ENCODE peak calls at places on chromosomes 7 and 10, in seven cellular contexts. U, P, Q, O, D, V and S are unnamed samples.

GRCh38 chr10:98055875-98056516 is 25.6 kb upstream of the CRTAC1 start:
- DNase-seq in D (peak), O (no peak), U (no peak), V (peak), Q (no peak), P (no peak), S (peak)

GRCh38 chr7:40978047-40978446 is 724.8 kb downstream of the INHBA start:
- DNase-seq in V (no peak), Q (no peak), U (no peak), O (no peak), D (no peak), P (no peak), S (no peak)

GRCh38 chr7:40726559-40726958 is 591.8 kb downstream of the SUGCT start:
- DNase-seq in O (no peak), Q (no peak), P (no peak), V (no peak), U (no peak), D (no peak), S (no peak)

GRCh38 chr10:43417950-43418768 is 9.2 kb upstream of the HNRNPF start:
- DNase-seq in V (no peak), U (no peak), Q (no peak), O (no peak), D (no peak), P (no peak), S (no peak)

GRCh38 chr7:108012499-108013430 is 9.8 kb upstream of the LAMB1 start:
- DNase-seq in U (no peak), O (no peak), V (no peak), P (no peak), Q (no peak), D (peak), S (no peak)

GRCh38 chr10:75492151-75492550 is 60.7 kb downstream of the LRMDA start:
- DNase-seq in Q (no peak), O (no peak), D (no peak), V (no peak), P (no peak), U (no peak), S (no peak)

GRCh38 chr7:47091141-47091540 is 490.8 kb downstream of the TNS3 start:
- DNase-seq in P (no peak), V (no peak), U (no peak), O (no peak), D (peak), Q (no peak), S (no peak)

GRCh38 chr7:151212626-151213025 is 2.3 kb upstream of the H2BK1 start:
- DNase-seq in P (no peak), U (no peak), Q (peak), D (no peak), V (no peak), O (no peak), S (no peak)

GRCh38 chr7:984361-985126 is 1.6 kb downstream of the CYP2W1 start:
- DNase-seq in D (no peak), O (no peak), P (no peak), U (no peak), Q (no peak), V (no peak), S (no peak)

GRCh38 chr10:77886795-77887355 is 39.7 kb downstream of the DLG5 start:
- DNase-seq in P (no peak), V (no peak), U (no peak), Q (no peak), O (no peak), D (no peak), S (no peak)

GRCh38 chr10:77887631-77888355 is 38.8 kb downstream of the DLG5 start:
- DNase-seq in V (no peak), P (no peak), D (no peak), U (no peak), Q (no peak), O (no peak), S (peak)

GRCh38 chr10:77881222-77881621 is 45.3 kb downstream of the DLG5 start:
- DNase-seq in V (no peak), O (no peak), U (no peak), Q (no peak), P (no peak), D (no peak), S (no peak)

GRCh38 chr10:77881636-77882035 is 44.9 kb downstream of the DLG5 start:
- DNase-seq in D (no peak), V (no peak), P (no peak), O (no peak), U (no peak), Q (no peak), S (no peak)

DNA sequence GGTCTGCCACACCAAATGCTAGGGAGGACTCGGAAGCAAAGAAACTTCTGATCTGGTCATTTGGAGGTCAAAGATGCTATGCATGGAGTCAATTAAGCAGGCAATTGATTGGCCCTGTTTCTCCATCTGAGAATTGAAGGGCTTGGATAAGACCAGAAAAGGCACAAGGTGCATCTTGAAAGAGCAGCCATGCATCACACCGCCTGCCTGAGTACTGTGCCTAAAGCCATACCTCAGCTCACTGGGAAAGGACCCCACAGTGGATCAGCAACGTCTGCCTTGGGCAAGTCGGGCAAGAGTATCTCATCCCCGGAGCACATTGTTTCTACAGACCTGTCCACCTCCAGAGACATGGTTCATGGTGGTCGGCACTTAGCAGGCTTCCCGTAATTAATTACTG is 42.4 kb downstream of the DLG5 start:
- DNase-seq in O (no peak), P (no peak), V (no peak), Q (no peak), D (no peak), U (no peak), S (no peak)
- TF ChIP-seq POLR2A in O (no peak), P (no peak), V (no peak), Q (no peak), D (no peak), U (no peak), S (no peak)

GRCh38 chr10:131862548-131862947 is 38.3 kb upstream of the PPP2R2D start:
- DNase-seq in P (no peak), D (no peak), O (peak), V (no peak), Q (no peak), U (no peak), S (no peak)

GRCh38 chr10:131858118-131858515 is 42.7 kb upstream of the PPP2R2D start:
- DNase-seq in V (no peak), O (peak), Q (peak), D (no peak), P (no peak), U (no peak), S (peak)

GRCh38 chr10:131858583-131859340 is 42.0 kb upstream of the PPP2R2D start:
- DNase-seq in O (peak), V (peak), U (no peak), P (no peak), Q (peak), D (no peak), S (peak)

GRCh38 chr10:131859341-131860020 is 41.3 kb upstream of the PPP2R2D start:
- DNase-seq in P (no peak), Q (peak), O (peak), D (no peak), V (no peak), U (no peak), S (no peak)

DNA sequence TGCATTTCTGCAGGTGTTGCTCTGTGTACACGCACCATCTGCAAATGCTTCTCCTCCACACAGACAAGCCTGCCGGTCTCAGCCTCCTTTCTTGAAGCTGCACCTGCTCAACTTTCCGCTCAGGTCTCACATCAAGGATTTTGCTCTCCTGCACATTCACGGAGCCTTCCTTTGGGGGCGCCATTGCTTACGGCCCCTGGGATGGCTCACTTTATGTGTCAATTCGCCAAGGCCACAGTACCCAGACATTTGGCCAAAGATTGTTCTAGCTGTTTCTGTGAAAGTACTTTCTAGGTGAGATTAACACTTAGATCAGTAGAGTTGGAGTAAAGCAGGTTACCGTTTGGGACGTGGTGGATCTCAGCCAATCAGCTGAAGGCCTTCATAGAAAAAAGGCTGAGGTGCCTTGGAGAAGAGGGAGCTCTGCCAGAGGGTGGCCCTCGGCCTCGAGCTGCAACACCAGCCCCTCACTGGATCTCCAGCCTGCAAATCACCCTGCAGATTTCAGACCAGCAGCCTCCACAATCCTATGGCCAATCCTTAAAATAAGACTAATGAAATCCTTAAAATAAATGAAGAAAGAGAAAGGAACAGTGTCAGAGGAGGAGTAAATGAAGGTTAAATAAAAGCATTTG is 39.9 kb upstream of the PPP2R2D start:
- DNase-seq in P (no peak), O (peak), D (no peak), Q (peak), U (no peak), V (peak), S (peak)
- TF ChIP-seq CTCF in P (no peak), O (no peak), D (no peak), Q (no peak), U (no peak), V (peak), S (no peak)

DNA sequence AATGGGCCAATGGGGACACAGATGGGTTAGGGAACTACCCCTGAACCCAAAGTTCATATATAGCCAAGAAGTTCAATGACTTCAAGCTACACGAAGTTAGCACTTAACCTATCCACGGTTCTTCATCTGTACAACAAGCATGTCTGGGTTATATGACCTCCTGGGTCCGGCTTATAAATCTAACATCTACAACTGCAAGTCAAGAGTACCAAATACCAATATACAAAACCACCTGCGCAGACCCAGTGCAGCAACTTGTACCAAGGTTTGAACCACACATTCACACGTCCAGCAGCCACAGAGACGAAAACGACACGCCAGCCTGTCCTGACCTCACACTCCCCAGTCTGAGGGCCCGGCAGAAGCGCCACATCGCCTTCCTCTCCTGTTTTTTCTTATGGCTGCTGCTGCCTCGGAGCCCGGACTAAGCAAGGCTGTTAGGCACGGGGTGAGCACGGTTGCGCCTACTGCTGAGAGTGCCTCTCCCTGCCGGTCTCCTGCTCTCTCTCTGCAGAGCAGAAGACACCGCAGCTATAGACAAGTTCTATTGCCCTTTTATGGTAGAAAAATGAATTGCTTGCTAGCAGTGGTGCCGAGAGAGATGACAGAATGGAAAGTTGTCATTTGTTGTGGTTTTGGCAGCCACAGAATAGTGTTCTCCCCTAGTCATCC is 86.3 kb downstream of the RNF216 start:
- DNase-seq in V (no peak), P (peak), U (no peak), O (peak), Q (peak), D (peak), S (no peak)
- TF ChIP-seq POLR2A in V (no peak), P (peak), U (peak), O (peak), Q (peak), D (peak), S (no peak)

DNA sequence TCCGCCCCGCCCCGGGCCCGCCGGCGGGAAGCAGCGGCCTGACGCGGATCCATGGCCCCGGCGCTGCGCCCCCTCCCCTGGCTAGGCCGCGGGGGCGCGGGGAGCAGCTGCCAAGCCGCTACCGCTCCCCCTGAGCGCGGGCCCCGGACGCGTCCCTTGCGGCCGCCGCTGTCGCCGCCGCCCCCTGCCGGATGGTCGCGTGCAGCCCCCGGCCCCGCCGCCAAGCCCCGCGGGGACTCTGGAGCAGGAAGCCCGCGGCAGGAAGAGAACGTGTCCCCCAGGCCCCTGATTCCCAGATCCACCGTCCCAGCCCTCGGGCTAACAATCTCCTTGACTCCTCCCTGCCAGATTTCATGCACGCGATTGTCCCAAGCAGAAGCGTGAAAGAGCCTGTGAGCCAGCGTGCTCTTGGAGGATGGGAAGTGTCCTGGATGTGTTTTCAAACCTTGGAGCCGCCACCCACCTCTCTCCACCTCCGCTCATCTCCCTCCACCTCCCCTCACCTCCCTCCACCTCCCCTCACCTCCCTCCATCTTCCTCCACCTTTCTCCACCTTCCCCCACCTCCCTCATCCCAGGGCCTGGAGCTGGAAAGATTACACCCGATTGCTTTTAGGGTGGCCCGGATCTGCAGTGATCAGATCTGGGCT is 419 bp upstream of the PRTFDC1 start:
- DNase-seq in P (peak), O (peak), D (peak), Q (peak), V (no peak), U (peak), S (peak)
- TF ChIP-seq CTCF in P (no peak), O (no peak), D (peak), Q (peak), V (peak), U (peak), S (no peak)

GRCh38 chr7:50308301-50309129 is 4.0 kb downstream of the IKZF1 start:
- DNase-seq in O (peak), Q (no peak), U (no peak), D (no peak), P (no peak), V (no peak), S (no peak)
- TF ChIP-seq POLR2A in O (no peak), Q (no peak), U (no peak), D (no peak), P (no peak), V (no peak), S (no peak)

GRCh38 chr10:126463306-126463705 is 75.0 kb upstream of the ADAM12 start:
- DNase-seq in Q (no peak), V (no peak), U (no peak), O (no peak), D (no peak), P (no peak), S (no peak)

GRCh38 chr10:126469692-126470091 is 81.4 kb upstream of the ADAM12 start:
- DNase-seq in Q (no peak), V (peak), O (no peak), D (no peak), U (no peak), P (no peak), S (no peak)

GRCh38 chr10:126468467-126468866 is 80.2 kb upstream of the ADAM12 start:
- DNase-seq in U (no peak), Q (no peak), V (peak), P (no peak), O (no peak), D (no peak), S (no peak)

GRCh38 chr10:126468876-126469643 is 80.8 kb upstream of the ADAM12 start:
- DNase-seq in V (no peak), O (no peak), Q (no peak), U (no peak), P (no peak), D (no peak), S (no peak)

DNA sequence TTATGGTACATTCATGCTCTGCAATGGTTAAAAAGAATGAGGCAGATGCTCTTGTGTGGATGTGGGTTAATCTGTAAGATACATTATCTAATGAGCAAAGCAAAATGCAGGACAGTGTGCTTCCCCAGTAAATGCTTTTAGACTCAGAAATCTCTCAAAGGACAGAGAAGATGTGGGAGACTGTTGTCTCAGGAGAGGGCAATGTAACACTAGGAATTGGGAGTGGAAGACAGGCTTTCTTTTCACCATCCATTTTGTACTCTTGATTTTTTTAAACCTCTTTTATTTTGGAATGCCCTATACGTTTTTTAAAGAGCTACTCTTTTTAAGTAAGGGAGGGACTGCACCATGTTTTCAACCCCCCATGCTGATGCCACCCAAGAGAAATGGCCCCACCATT is 77.5 kb upstream of the ADAM12 start:
- DNase-seq in V (no peak), Q (no peak), P (no peak), U (no peak), O (no peak), D (no peak), S (no peak)
- TF ChIP-seq CTCF in V (no peak), Q (no peak), P (no peak), U (no peak), O (no peak), D (no peak), S (no peak)

GRCh38 chr7:73353243-73353642 is 25.3 kb downstream of the FKBP6 start:
- DNase-seq in O (no peak), Q (no peak), U (no peak), V (no peak), P (no peak), D (no peak), S (no peak)

GRCh38 chr7:73351447-73352167 is 23.6 kb downstream of the FKBP6 start:
- DNase-seq in O (no peak), Q (peak), U (no peak), P (no peak), D (no peak), V (no peak), S (no peak)

GRCh38 chr7:73354196-73354595 is 26.2 kb downstream of the FKBP6 start:
- DNase-seq in Q (no peak), V (no peak), O (no peak), U (no peak), D (no peak), P (no peak), S (no peak)

GRCh38 chr7:73354787-73355186 is 26.8 kb downstream of the FKBP6 start:
- DNase-seq in D (no peak), P (no peak), Q (peak), U (no peak), O (no peak), V (no peak), S (no peak)

GRCh38 chr7:73352784-73353183 is 24.8 kb downstream of the FKBP6 start:
- DNase-seq in P (no peak), D (no peak), V (no peak), O (no peak), U (no peak), Q (no peak), S (no peak)
- TF ChIP-seq POLR2A in P (no peak), D (no peak), V (no peak), O (no peak), U (no peak), Q (no peak), S (no peak)

DNA sequence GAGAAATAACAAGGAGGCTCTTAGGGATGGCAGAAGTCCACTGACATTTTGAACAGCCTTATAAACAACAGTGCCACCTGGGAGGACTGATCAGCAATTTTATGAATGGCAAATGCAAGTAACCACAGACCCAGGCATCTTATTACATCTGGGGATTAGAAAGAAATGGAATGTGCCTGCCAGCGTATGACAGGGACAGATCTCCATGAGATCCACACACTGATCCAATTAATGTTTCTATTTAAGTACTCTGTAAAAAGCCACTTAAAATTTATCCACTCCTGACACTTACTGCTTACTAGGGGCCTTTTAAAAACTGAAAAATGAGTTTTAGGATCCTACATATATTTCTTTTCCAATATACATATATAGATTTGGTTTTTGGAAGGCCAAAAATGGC is 28.6 kb downstream of the PARD3 start:
- DNase-seq in P (no peak), U (no peak), V (no peak), O (no peak), Q (no peak), D (peak), S (no peak)
- TF ChIP-seq CTCF in P (no peak), U (no peak), V (no peak), O (no peak), Q (no peak), D (no peak), S (no peak)

DNA sequence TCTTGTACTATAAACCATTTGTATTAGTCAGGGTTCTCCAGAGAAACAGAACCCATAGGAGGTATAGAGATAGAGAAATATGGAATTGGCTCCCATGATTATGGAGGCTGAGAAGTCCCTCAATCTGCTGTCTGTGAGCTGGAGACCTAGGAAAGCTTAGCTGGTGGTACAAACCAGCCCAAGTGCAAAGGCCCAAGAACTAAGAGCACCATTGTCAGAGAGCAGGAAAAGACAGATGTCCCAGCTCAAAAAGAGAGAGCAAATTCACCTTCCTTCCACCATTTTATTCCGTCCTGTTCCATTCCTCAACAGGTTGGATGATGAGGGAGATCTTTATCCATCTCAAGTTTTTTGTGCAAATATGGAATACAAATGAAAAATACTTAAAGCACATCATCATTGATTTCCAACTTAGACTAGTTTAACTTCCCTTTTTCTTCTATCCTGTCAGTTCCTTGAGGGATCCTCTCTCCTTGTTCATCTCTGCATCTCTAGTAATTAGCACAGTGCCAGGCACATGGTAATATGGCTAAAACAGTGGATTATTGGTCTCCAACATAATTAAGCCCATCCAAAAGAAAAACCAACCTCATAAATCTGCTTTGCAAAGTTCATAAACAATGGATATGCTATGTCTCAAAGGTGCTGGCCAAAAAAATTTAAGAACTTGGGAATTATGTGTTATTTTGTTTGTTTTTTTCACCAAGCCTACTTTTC is 83.1 kb upstream of the PIK3CG start:
- DNase-seq in O (no peak), D (no peak), P (no peak), Q (no peak), V (no peak), U (no peak), S (no peak)
- TF ChIP-seq POLR2A in O (no peak), D (no peak), P (no peak), Q (no peak), V (no peak), U (no peak), S (no peak)